ENCODE peak calls at places on chromosomes 11 and 22, in seven cellular contexts. Y is heart left ventricle; U is PC-3; W is naive thymus-derived CD4-positive, alpha-beta T cell; H is mucosa of descending colon; T is cardiac muscle cell; F is Panc1. I is an unnamed sample. For H3K36me3, the result is how much of the 10 kb centered on the place peaks cover.

GRCh38 chr11:107659310-107659709 is 52.5 kb downstream of the SLN start:
- DNase-seq in Y (no peak), U (no peak), W (no peak), H (no peak), T (no peak), F (no peak), I (no peak)

GRCh38 chr11:117226388-117227385 is 5.2 kb downstream of the PCSK7 start:
- DNase-seq in Y (no peak), U (peak), W (peak), H (no peak), T (peak), F (peak), I (no peak)

GRCh38 chr22:39134366-39135091 is 18.0 kb downstream of the CBX7 start:
- DNase-seq in Y (no peak), U (no peak), W (no peak), H (no peak), T (no peak), F (no peak), I (no peak)

GRCh38 chr11:113189909-113190667 is 124.3 kb upstream of the TTC12 start:
- DNase-seq in Y (no peak), U (peak), W (no peak), H (no peak), T (peak), F (no peak), I (peak)

GRCh38 chr11:2609345-2609744 is 90.4 kb downstream of the KCNQ1OT1 start:
- DNase-seq in Y (no peak), U (no peak), W (no peak), H (no peak), T (no peak), F (no peak), I (no peak)

GRCh38 chr22:24067587-24068376 is 56.7 kb downstream of the CABIN1 start:
- DNase-seq in Y (no peak), U (no peak), W (no peak), H (no peak), T (no peak), F (no peak), I (no peak)

GRCh38 chr22:22976033-22976922 is 88.7 kb downstream of the IGLL5 start:
- DNase-seq in Y (no peak), U (no peak), W (no peak), H (no peak), T (no peak), F (no peak), I (no peak)

GRCh38 chr22:48316245-48316875 is 1511.3 kb downstream of the BRD1 start:
- DNase-seq in Y (no peak), U (no peak), W (no peak), H (peak), T (no peak), F (no peak), I (no peak)

GRCh38 chr11:124077266-124077665 is 36.1 kb upstream of the OR10G7 start:
- DNase-seq in Y (no peak), U (no peak), W (no peak), H (no peak), T (no peak), F (no peak), I (no peak)

GRCh38 chr11:5307256-5308019 is 5.7 kb upstream of the OR51B4 start:
- DNase-seq in Y (no peak), U (no peak), W (no peak), H (no peak), T (no peak), F (no peak), I (no peak)

GRCh38 chr11:14872032-14872431 is 20.0 kb downstream of the CYP2R1 start:
- DNase-seq in Y (no peak), U (no peak), W (no peak), H (no peak), T (no peak), F (no peak), I (no peak)

GRCh38 chr11:13875643-13876042 is 86.9 kb upstream of the SPON1 start:
- DNase-seq in Y (no peak), U (no peak), W (no peak), H (no peak), T (no peak), F (no peak), I (no peak)

GRCh38 chr11:122523841-122524531 is 131.5 kb upstream of the UBASH3B start:
- DNase-seq in Y (no peak), U (no peak), W (no peak), H (no peak), T (peak), F (no peak), I (no peak)

GRCh38 chr11:71324788-71325417 is 72.5 kb upstream of the SHANK2 start:
- DNase-seq in Y (no peak), U (no peak), W (no peak), H (no peak), T (no peak), F (no peak), I (no peak)

GRCh38 chr11:62333768-62334167 is 3.5 kb upstream of the ASRGL1 start:
- DNase-seq in Y (no peak), U (no peak), W (no peak), H (no peak), T (no peak), F (no peak), I (no peak)

DNA sequence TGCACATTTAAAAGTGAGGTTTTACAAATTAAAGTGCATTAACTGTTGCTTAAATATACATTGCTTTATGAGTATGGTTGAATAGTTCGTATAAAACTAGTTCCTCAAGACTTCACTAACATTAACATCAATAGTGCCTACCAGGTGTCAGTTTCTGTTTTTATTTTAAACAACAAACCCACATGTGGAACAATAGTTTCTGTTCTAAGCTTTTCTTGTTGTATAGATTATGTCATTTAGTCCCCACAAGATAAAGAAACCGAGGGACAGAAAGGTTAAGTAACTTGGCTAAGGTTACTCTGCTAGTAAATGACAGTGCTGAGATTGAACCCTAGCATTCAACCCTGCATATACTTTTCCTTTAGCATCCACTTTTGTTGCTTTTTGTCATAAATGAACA is 41.4 kb upstream of the ST14 start:
- DNase-seq in Y (no peak), U (no peak), W (no peak), H (no peak), T (no peak), F (no peak), I (no peak)
- H3K36me3 ChIP-seq in Y (under half), U (under half), W (under half), H (under half), T (under half), F (under half), I (under half)

DNA sequence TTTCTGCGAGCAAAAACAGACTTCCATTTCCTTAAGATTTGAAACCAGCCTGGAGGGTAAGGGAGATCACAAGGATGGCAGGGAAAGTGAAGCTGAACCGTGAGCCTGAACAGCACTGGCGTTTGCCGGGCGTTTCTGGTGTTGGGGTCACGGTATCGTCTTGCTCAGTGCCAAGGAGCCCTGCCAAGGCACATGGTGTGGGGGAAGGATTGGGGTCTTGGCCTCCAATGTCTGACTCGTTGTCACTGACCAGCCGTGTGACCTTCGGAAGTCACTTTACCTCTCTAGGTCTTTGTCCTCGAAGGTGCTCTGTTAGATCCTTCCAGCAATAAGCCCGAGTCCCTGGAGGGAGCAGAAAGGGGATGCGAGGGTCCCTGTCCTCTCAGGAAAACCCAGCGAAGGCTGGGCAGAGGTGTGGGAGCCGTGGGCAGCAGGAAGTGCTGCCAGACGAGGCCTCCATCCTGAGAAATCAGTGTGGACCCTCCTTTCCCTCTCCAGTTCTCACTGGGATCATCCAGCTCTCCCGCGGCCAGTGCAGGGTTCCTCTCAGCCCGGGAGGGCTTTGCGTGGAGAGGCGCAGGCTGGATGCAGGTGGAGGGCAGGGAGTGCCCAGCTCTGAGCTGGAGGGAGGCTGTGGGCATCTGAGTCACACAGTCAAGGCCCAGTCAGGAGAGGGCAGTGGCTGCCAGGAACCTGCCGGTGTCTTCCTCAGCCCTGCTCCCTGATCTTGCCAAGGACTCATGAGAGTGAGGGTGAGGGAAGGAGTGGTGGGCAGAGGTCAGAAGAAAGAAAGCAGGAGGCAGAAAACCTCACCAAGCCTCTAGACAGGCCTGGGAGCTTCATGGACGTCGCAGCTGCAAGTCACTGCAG is 18.9 kb downstream of the TOM1 start:
- DNase-seq in Y (no peak), U (no peak), W (no peak), H (no peak), T (no peak), F (no peak), I (no peak)
- H3K36me3 ChIP-seq in Y (under half), U (under half), W (half or more), H (under half), T (under half), F (under half), I (under half)

GRCh38 chr11:36498721-36499120 is 11.4 kb downstream of the TRAF6 start:
- DNase-seq in Y (no peak), U (no peak), W (no peak), H (no peak), T (no peak), F (no peak), I (no peak)
- H3K36me3 ChIP-seq in Y (under half), U (under half), W (under half), H (under half), T (under half), F (under half), I (under half)

GRCh38 chr22:21963286-21963685 is 10.6 kb upstream of the PPM1F start:
- DNase-seq in Y (no peak), U (no peak), W (no peak), H (no peak), T (no peak), F (no peak), I (no peak)
- H3K36me3 ChIP-seq in Y (under half), U (under half), W (half or more), H (under half), T (half or more), F (under half), I (under half)

GRCh38 chr11:74626604-74627003 is 34.2 kb downstream of the POLD3 start:
- DNase-seq in Y (no peak), U (no peak), W (no peak), H (no peak), T (no peak), F (no peak), I (no peak)
- H3K36me3 ChIP-seq in Y (under half), U (under half), W (under half), H (under half), T (under half), F (under half), I (under half)

I was measured in astrocyte.